ENCODE peak calls at places on chromosomes 16 and 17, in six cellular contexts. G is esophagus squamous epithelium, C is choroid plexus epithelial cell, U is HL-60, K is GM23248, S is right cardiac atrium. M is an unnamed sample.

GRCh38 chr17:78069695-78070094 is 58.9 kb downstream of the TMC6 start:
- DNase-seq in U (no peak), K (no peak), G (no peak), S (no peak), C (no peak), M (no peak)

GRCh38 chr17:46792071-46792470 is 26.4 kb downstream of the WNT3 start:
- DNase-seq in C (no peak), K (no peak), U (no peak), S (no peak), G (no peak), M (no peak)

GRCh38 chr16:80974649-80975376 is 31.9 kb downstream of the CMC2 start:
- DNase-seq in U (no peak), C (peak), K (peak), S (no peak), G (no peak), M (no peak)

GRCh38 chr17:16676645-16677044 is 13.4 kb upstream of the CCDC144A start:
- DNase-seq in U (no peak), G (no peak), K (no peak), C (peak), S (no peak), M (no peak)

GRCh38 chr16:28106467-28106866 is 43.0 kb upstream of the GSG1L start:
- DNase-seq in K (no peak), C (no peak), G (no peak), U (no peak), S (no peak), M (no peak)

GRCh38 chr17:19024101-19025078 is 19.8 kb upstream of the FAM83G start:
- DNase-seq in U (no peak), K (peak), G (no peak), C (no peak), S (peak), M (no peak)

GRCh38 chr16:709651-710499 is 4.3 kb upstream of the FBXL16 start:
- DNase-seq in G (no peak), C (peak), U (no peak), K (peak), S (no peak), M (no peak)

GRCh38 chr17:11986939-11987329 is 10.3 kb downstream of the ZNF18 start:
- DNase-seq in K (peak), S (no peak), U (no peak), C (peak), G (no peak), M (no peak)

M was measured in ureter.